ENCODE peak calls at places on chromosomes 4 and X, in nine cellular contexts. A, U, P, Q, R, B, K, N and V are unnamed samples.

GRCh38 chr4:23169598-23170311 is 477.0 kb downstream of the GBA3 start:
- DNase-seq in P (no peak), A (no peak), N (no peak), Q (no peak), U (no peak), K (no peak), R (no peak), B (no peak), V (no peak)

GRCh38 chr4:7392438-7393374 is 42.0 kb downstream of the PSAPL1 start:
- DNase-seq in U (no peak), P (peak), Q (no peak), B (no peak), A (peak), N (peak), K (no peak), R (no peak), V (no peak)

GRCh38 chr4:37430718-37431416 is 186.3 kb downstream of the NWD2 start:
- DNase-seq in B (no peak), Q (no peak), A (no peak), N (no peak), R (no peak), K (no peak), U (no peak), P (no peak), V (no peak)

GRCh38 chr4:38390962-38391361 is 273.0 kb upstream of the KLF3 start:
- DNase-seq in R (no peak), U (no peak), K (no peak), B (no peak), P (no peak), N (no peak), Q (no peak), A (no peak), V (no peak)

GRCh38 chrX:137195991-137196390 is 162.2 kb upstream of the GPR101 start:
- DNase-seq in P (no peak), Q (no peak), A (no peak), R (no peak), K (no peak), B (no peak), N (no peak), U (no peak), V (no peak)

GRCh38 chr4:127586922-127587571 is 45.7 kb upstream of the INTU start:
- DNase-seq in N (peak), K (no peak), U (no peak), R (peak), A (peak), B (no peak), Q (peak), P (no peak), V (peak)

GRCh38 chr4:152229782-152230289 is 306.1 kb downstream of the FBXW7 start:
- DNase-seq in A (no peak), Q (no peak), R (no peak), U (no peak), N (no peak), P (no peak), K (no peak), B (no peak), V (no peak)

GRCh38 chr4:38663021-38663800 is 788 bp upstream of the KLF3 start:
- DNase-seq in R (no peak), U (no peak), N (peak), P (no peak), Q (no peak), A (peak), B (no peak), K (no peak), V (no peak)

GRCh38 chrX:108018659-108019381 is 26.0 kb upstream of the VSIG1 start:
- DNase-seq in P (no peak), U (no peak), K (no peak), Q (no peak), R (no peak), A (no peak), N (no peak), B (peak), V (no peak)

GRCh38 chr4:109998867-109999303 is 86.2 kb downstream of the EGF start:
- DNase-seq in Q (no peak), A (peak), B (peak), N (peak), U (no peak), R (peak), P (no peak), K (peak), V (peak)

GRCh38 chr4:76430519-76431388 is 4.3 kb upstream of the SHROOM3 start:
- DNase-seq in N (peak), P (no peak), B (no peak), A (no peak), U (no peak), R (peak), Q (peak), K (peak), V (no peak)

GRCh38 chr4:38157592-38157991 is 197.4 kb downstream of the PTTG2 start:
- DNase-seq in R (no peak), N (no peak), P (no peak), B (no peak), U (no peak), A (no peak), K (no peak), Q (no peak), V (no peak)

GRCh38 chrX:23931149-23931604 is 23.4 kb downstream of the CXorf58 start:
- DNase-seq in A (no peak), Q (no peak), R (no peak), N (no peak), P (no peak), K (no peak), B (no peak), U (no peak), V (no peak)

GRCh38 chrX:50045808-50046207 is 123.4 kb downstream of the CLCN5 start:
- DNase-seq in U (no peak), N (no peak), K (no peak), R (no peak), A (no peak), Q (no peak), B (no peak), P (no peak), V (no peak)

GRCh38 chrX:120749141-120749846 is 119.4 kb upstream of the C1GALT1C1 start:
- DNase-seq in Q (no peak), N (no peak), K (peak), P (no peak), B (no peak), R (no peak), A (peak), U (no peak), V (no peak)

GRCh38 chrX:78315745-78316144 is 11.7 kb downstream of the CYSLTR1 start:
- DNase-seq in N (no peak), P (no peak), K (no peak), Q (no peak), R (no peak), B (no peak), A (no peak), U (no peak), V (no peak)

GRCh38 chr4:87339440-87339839 is 16.8 kb upstream of the HSD17B13 start:
- DNase-seq in A (no peak), Q (no peak), B (no peak), P (no peak), U (no peak), K (no peak), N (no peak), R (no peak), V (no peak)

GRCh38 chr4:2337131-2337723 is 75.3 kb upstream of the MXD4 start:
- DNase-seq in B (no peak), N (no peak), Q (no peak), A (peak), U (no peak), R (no peak), P (no peak), K (no peak), V (no peak)

GRCh38 chr4:37463457-37463856 is 218.9 kb downstream of the NWD2 start:
- DNase-seq in P (no peak), K (no peak), R (no peak), U (no peak), Q (no peak), N (no peak), A (no peak), B (no peak), V (no peak)

GRCh38 chrX:27619975-27620374 is 29.8 kb downstream of the DCAF8L2 start:
- DNase-seq in R (peak), U (no peak), Q (no peak), A (no peak), B (no peak), P (no peak), K (no peak), N (no peak), V (no peak)

GRCh38 chr4:155759372-155760252 is 791 bp downstream of the GUCY1B1 start:
- DNase-seq in P (peak), A (peak), B (no peak), R (no peak), Q (no peak), U (peak), N (peak), K (no peak), V (peak)

GRCh38 chr4:181822005-181822375 is 421.2 kb upstream of the TENM3 start:
- DNase-seq in U (no peak), B (no peak), R (no peak), P (no peak), A (no peak), N (peak), K (peak), Q (no peak), V (no peak)

GRCh38 chr4:102600689-102601088 is 99.5 kb downstream of the NFKB1 start:
- DNase-seq in K (no peak), N (peak), P (no peak), Q (no peak), R (no peak), A (no peak), U (no peak), B (no peak), V (no peak)

GRCh38 chr4:141131738-141132688 is 1.3 kb downstream of the RNF150 start:
- DNase-seq in R (no peak), P (no peak), K (no peak), A (peak), U (no peak), B (no peak), N (peak), Q (no peak), V (no peak)